ENCODE peak calls at places on chromosome 19, in seven cellular contexts. G, Q, A, V, K, R and C are unnamed samples. For H3K4me1 and H3K36me3, the result is how much of the 10 kb centered on the place peaks cover.

GRCh38 chr19:33399745-33400681 is 26.5 kb downstream of the CEBPG start:
- DNase-seq in G (no peak), Q (no peak), A (no peak), V (no peak), K (no peak), R (no peak), C (no peak)

GRCh38 chr19:41957838-41958366 is 1.2 kb downstream of the RABAC1 start:
- DNase-seq in G (peak), Q (peak), A (peak), V (peak), K (peak), R (peak), C (peak)

GRCh38 chr19:16445238-16446107 is 26.3 kb downstream of the EPS15L1 start:
- DNase-seq in G (no peak), Q (no peak), A (peak), V (peak), K (no peak), R (no peak), C (no peak)

GRCh38 chr19:19385900-19386339 is 19.6 kb upstream of the GATAD2A start:
- DNase-seq in G (no peak), Q (no peak), A (no peak), V (no peak), K (peak), R (peak), C (no peak)

GRCh38 chr19:46975918-46976782 is 43.5 kb upstream of the NPAS1 start:
- DNase-seq in G (peak), Q (peak), A (peak), V (peak), K (no peak), R (peak), C (peak)

GRCh38 chr19:19444694-19445155 is 39.2 kb downstream of the GATAD2A start:
- DNase-seq in G (no peak), Q (no peak), A (no peak), V (no peak), K (no peak), R (no peak), C (no peak)

GRCh38 chr19:17109962-17110598 is 34.5 kb downstream of the MYO9B start:
- DNase-seq in G (no peak), Q (no peak), A (no peak), V (no peak), K (no peak), R (no peak), C (no peak)

GRCh38 chr19:16457195-16457953 is 14.4 kb downstream of the EPS15L1 start:
- DNase-seq in G (no peak), Q (peak), A (peak), V (peak), K (no peak), R (peak), C (peak)

DNA sequence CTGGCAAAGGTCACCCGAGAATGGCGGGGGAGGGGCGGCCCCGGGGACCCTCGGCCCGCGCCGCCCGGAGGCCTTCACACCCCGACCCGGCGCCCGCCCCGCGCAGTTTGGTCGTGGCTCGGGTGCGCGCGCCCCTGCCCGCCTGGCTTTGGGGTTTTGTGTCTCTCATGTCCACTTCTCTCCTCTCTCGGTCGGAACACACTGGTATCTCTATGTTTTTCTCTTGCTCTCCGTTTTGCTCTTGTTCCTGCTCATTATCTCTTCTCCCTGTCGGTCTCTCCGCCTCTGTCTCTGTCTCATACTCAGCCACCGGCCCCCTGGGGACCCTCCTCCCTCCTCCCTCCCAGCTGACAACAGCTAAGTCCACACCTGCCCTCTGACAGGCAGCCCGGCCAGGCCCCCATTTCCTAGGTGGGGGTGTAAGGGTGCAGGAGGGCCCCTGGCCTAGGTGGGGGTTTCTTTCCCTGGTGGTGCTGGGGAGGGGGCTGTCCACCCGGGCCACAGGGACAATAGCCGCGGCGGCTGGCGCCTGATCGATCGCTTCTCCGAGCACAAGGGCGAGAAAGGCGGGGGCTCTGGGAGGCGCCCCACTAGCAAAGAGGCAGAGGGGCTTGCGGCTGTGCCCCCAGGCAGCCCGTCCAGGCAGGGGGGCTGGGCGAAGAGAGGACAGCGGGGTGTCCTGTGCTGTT is 2.3 kb downstream of the ONECUT3 start:
- DNase-seq in G (no peak), Q (no peak), A (no peak), V (no peak), K (no peak), R (no peak), C (peak)
- TF ChIP-seq EZH2 in G (peak), Q (peak), A (peak), V (no peak), K (no peak), R (peak), C (peak)

DNA sequence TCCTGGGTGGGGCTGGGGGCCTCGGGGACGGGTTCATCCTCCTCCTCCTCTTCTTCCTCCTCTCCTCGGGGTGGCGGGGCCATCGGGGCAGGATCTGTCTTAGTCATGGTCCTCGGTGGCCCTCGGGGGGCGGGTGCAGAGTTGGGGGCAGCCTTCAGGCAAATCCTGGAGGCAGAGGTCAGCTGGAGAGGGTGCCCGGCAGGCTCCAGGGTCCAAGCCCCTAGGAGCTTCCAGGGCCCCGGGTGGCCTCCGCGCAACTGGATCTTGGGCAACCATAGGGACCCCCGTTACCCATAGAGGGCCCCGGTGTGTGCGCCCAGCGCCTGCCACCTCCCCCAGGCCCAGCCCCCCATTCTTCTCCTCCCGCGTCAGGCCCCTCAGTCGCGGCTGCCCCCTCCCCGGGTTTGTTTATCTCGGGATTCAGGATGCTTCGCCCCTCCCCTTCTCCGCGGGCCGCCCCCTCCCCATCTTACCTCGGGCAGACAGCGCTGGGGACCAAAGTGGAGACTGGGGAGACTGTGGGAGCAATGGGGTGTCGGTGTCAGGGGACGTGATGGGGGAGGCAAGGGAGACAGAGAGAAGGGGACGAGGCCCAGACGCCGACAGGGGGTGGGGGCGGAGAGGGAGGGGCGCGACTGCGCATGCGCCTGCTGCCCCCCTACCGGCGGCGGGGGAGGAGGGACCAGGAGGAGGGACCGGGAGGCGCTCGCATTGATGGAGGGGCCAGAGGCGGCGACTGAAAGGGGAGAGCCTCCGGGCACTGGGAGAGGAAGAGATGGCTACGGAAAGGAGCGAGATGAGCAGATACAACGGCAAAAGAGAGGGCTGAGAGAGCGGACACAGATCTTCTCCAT is at the start of gene CLIP3:
- DNase-seq in G (peak), Q (peak), A (peak), V (no peak), K (no peak), R (peak), C (peak)
- H3K4me1 ChIP-seq in G (under half), Q (under half), A (under half), V (under half), K (under half), R (under half), C (under half)

GRCh38 chr19:11164879-11165406 is 9.4 kb upstream of the SPC24 start:
- DNase-seq in G (peak), Q (no peak), A (peak), V (no peak), K (no peak), R (no peak), C (no peak)
- H3K36me3 ChIP-seq in G (under half), Q (under half), A (under half), V (under half), K (under half), R (under half), C (under half)

DNA sequence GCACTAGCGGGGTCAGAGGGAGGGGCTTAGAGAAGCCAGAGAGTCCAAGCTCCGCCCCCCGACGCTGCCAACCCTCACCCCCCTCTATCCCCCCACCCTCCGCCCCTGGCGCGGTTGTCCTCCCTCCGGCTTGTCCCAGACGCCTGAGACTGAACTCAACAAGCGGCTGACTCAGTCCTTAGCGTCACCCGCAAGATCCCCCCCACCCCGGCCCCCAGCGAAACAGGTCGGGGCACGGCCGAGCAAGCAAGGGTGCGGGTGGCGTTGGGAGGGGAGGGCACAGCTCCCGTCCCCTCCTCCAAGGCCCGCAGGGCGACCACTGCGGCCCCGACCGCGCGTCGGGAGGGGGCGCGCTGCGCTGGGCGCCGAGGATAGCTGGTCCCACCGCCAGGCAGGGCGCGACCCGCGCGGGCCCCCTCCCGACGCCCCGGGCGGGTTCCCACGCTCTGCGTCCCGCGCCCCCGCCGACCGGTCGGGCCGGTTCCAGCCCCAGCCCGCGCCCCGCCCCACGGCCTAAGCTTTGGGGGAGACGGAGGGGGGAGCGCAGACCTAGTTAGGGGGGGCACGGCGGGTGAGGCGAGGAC is 5.3 kb downstream of the NOTCH3 start:
- DNase-seq in G (peak), Q (peak), A (peak), V (no peak), K (no peak), R (peak), C (peak)
- TF ChIP-seq EZH2 in G (no peak), Q (no peak), A (no peak), V (no peak), K (no peak), R (no peak), C (no peak)

GRCh38 chr19:7869910-7870511 is 4.2 kb downstream of the PRR36 start:
- DNase-seq in G (no peak), Q (peak), A (no peak), V (peak), K (peak), R (peak), C (peak)

GRCh38 chr19:7869453-7869909 is 4.7 kb downstream of the PRR36 start:
- DNase-seq in G (peak), Q (peak), A (peak), V (peak), K (no peak), R (peak), C (peak)

GRCh38 chr19:7867092-7867844 is 6.9 kb downstream of the PRR36 start:
- DNase-seq in G (no peak), Q (no peak), A (no peak), V (no peak), K (no peak), R (no peak), C (no peak)

GRCh38 chr19:7868671-7869452 is 5.3 kb downstream of the PRR36 start:
- DNase-seq in G (peak), Q (peak), A (peak), V (peak), K (peak), R (peak), C (peak)

GRCh38 chr19:7868326-7868670 is 5.9 kb downstream of the PRR36 start:
- DNase-seq in G (no peak), Q (no peak), A (no peak), V (no peak), K (peak), R (peak), C (no peak)
- H3K4me1 ChIP-seq in G (under half), Q (under half), A (under half), V (half or more), K (under half), R (under half), C (under half)

GRCh38 chr19:43739419-43739818 is 15.3 kb downstream of the SMG9 start:
- DNase-seq in G (no peak), Q (no peak), A (no peak), V (no peak), K (no peak), R (no peak), C (no peak)

GRCh38 chr19:43739836-43740235 is 14.9 kb downstream of the SMG9 start:
- DNase-seq in G (no peak), Q (no peak), A (no peak), V (no peak), K (no peak), R (no peak), C (no peak)

GRCh38 chr19:43735013-43735412 is 19.1 kb downstream of the IRGC start:
- DNase-seq in G (no peak), Q (no peak), A (no peak), V (no peak), K (no peak), R (no peak), C (no peak)

GRCh38 chr19:43738780-43739211 is 16.0 kb downstream of the SMG9 start:
- DNase-seq in G (no peak), Q (no peak), A (no peak), V (no peak), K (no peak), R (no peak), C (no peak)

GRCh38 chr19:43735957-43736356 is 18.8 kb downstream of the SMG9 start:
- DNase-seq in G (no peak), Q (no peak), A (no peak), V (no peak), K (no peak), R (no peak), C (no peak)
- H3K36me3 ChIP-seq in G (under half), Q (half or more), A (under half), V (half or more), K (half or more), R (under half), C (under half)

DNA sequence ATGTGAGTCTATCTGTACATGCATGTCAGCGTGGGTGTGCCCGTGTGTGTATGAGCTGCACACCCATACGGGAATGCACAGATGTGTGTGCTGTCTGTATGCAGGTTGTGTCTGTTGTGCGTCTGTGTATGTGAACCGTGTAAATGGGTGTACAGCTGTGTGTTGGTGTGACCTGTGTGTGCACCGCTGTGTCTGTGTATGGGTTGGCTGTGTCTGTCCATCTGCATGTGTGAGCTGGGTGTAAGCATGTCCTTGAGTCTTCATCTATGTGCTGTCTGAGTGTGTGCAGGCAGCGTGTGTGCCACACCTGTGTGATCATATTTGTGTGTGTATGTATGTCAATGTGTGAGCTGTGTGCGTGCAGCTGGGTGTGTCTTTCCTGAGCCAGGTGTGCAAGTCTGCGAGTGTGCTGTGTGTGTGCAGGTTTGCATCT is 1.6 kb downstream of the NOTCH3 start:
- DNase-seq in G (no peak), Q (no peak), A (no peak), V (no peak), K (peak), R (no peak), C (no peak)
- TF ChIP-seq EZH2 in G (no peak), Q (no peak), A (peak), V (no peak), K (no peak), R (no peak), C (no peak)

DNA sequence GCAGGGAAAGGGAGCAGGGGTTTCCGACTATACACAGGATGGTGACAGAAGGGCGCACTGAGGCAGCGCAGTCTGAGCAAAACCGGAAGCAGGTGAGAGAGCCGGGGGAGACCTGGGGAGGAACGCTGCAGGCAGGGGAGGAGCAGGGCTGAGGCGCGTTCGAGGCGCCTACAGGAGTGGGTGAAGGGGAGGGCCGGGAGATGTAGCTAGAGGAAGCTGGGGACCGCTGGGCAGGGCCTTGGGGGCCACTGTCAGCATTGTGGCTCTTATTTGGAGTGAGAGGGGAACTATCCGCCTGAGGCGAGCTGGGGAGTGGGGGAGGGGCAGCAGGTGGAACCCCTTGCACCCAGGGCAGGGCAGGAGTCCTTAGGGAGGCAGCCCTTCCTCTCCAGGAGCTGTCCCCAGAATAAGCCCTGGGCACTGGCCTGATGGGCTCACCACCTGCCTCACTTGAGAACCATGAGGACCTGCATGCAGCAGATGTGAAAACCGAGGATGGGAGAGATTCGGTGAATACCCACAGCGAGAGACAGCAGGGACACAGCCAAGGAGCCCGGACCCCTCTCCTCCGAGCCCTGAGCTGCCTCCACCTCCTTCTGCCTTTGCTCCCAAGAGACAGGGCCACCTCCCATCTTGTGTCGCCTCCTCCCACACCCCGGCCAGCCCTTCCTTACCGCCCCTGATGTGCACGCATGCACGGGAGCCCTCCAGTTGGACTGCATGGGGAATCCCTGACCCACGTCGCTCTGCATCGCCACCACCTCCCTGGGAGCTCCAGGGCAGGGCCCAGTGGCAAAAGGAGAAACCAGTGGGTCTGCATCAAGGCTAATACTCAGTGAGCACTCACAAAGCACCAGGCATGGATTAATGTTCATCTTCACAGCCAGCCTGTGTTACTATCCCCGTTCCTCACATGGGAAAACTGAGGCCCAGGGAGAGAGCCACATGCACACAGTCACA is 10.3 kb downstream of the AKT2 start:
- DNase-seq in G (peak), Q (no peak), A (no peak), V (no peak), K (no peak), R (no peak), C (no peak)
- H3K4me1 ChIP-seq in G (under half), Q (under half), A (under half), V (under half), K (under half), R (under half), C (under half)